ENCODE peak calls at places on chromosome 19, in five cellular contexts. D, J, N, G and W are unnamed samples.

GRCh38 chr19:3404324-3405260 is 38.2 kb downstream of the NFIC start:
- DNase-seq in J (no peak), D (peak), N (no peak), G (peak), W (peak)

GRCh38 chr19:28051047-28051446 is 1161.9 kb downstream of the UQCRFS1 start:
- DNase-seq in D (no peak), J (no peak), G (no peak), N (no peak), W (no peak)

GRCh38 chr19:41795031-41795461 is 1.3 kb upstream of the CEACAM3 start:
- DNase-seq in D (no peak), J (peak), N (peak), G (peak), W (peak)

GRCh38 chr19:7994114-7994513 is 11.3 kb downstream of the ELAVL1 start:
- DNase-seq in J (no peak), N (no peak), D (no peak), G (no peak), W (no peak)

GRCh38 chr19:7668842-7669241 is at the start of gene RETN:
- DNase-seq in G (no peak), J (no peak), D (no peak), N (no peak), W (no peak)

GRCh38 chr19:39301021-39301420 is 4.8 kb downstream of the IFNL1 start:
- DNase-seq in J (no peak), N (no peak), D (no peak), G (no peak), W (no peak)

GRCh38 chr19:3270908-3271307 is 46.4 kb downstream of the CELF5 start:
- DNase-seq in G (peak), D (no peak), N (peak), J (peak), W (no peak)

GRCh38 chr19:7340959-7341837 is 7.5 kb upstream of the ARHGEF18 start:
- DNase-seq in D (no peak), G (peak), J (peak), N (peak), W (peak)

GRCh38 chr19:17933414-17934129 is 757 bp downstream of the CCDC124 start:
- DNase-seq in J (no peak), N (no peak), D (no peak), G (peak), W (no peak)

GRCh38 chr19:3289971-3290569 is 65.6 kb downstream of the CELF5 start:
- DNase-seq in N (no peak), J (no peak), G (no peak), D (no peak), W (peak)

GRCh38 chr19:32824906-32825608 is 44.5 kb downstream of the SLC7A9 start:
- DNase-seq in J (no peak), N (no peak), D (no peak), G (no peak), W (no peak)

GRCh38 chr19:12913011-12913561 is 6.0 kb downstream of the SYCE2 start:
- DNase-seq in J (no peak), G (peak), N (no peak), D (peak), W (peak)

GRCh38 chr19:12946092-12946845 is 607 bp downstream of the RAD23A start:
- DNase-seq in J (peak), N (no peak), G (peak), D (peak), W (peak)

GRCh38 chr19:1281270-1281894 is 4.3 kb upstream of the EFNA2 start:
- DNase-seq in G (no peak), D (no peak), N (no peak), J (no peak), W (no peak)

GRCh38 chr19:53659292-53659691 is 27.5 kb downstream of the DPRX start:
- DNase-seq in G (no peak), D (no peak), J (no peak), N (no peak), W (peak)

GRCh38 chr19:36059180-36059910 is 4.6 kb downstream of the WDR62 start:
- DNase-seq in N (no peak), G (no peak), D (no peak), J (no peak), W (no peak)

GRCh38 chr19:31349160-31349881 is at the start of gene TSHZ3:
- DNase-seq in J (no peak), G (peak), N (no peak), D (peak), W (peak)

GRCh38 chr19:44525721-44526430 is 3.6 kb downstream of the CEACAM20 start:
- DNase-seq in N (no peak), J (no peak), G (no peak), D (no peak), W (no peak)

GRCh38 chr19:51333836-51334460 is 8.0 kb downstream of the VSIG10L start:
- DNase-seq in N (no peak), G (no peak), J (no peak), D (no peak), W (no peak)

GRCh38 chr19:575527-576506 is 3.4 kb downstream of the BSG start:
- DNase-seq in G (peak), N (no peak), J (no peak), D (no peak), W (peak)

GRCh38 chr19:33175886-33176669 is 18.1 kb upstream of the LRP3 start:
- DNase-seq in J (no peak), N (no peak), D (no peak), G (peak), W (no peak)

GRCh38 chr19:20664917-20665781 is 3.8 kb upstream of the ZNF626 start:
- DNase-seq in J (no peak), N (no peak), G (no peak), D (no peak), W (peak)

GRCh38 chr19:33302974-33303790 is 848 bp upstream of the CEBPA start:
- DNase-seq in G (peak), D (no peak), N (no peak), J (peak), W (peak)

GRCh38 chr19:1947651-1948209 is 6.8 kb downstream of the CSNK1G2 start:
- DNase-seq in J (no peak), N (no peak), G (no peak), D (no peak), W (no peak)

GRCh38 chr19:48308695-48309586 is 16.4 kb upstream of the EMP3 start:
- DNase-seq in N (no peak), J (no peak), D (no peak), G (no peak), W (peak)

GRCh38 chr19:1725100-1726064 is 27.9 kb upstream of the ONECUT3 start:
- DNase-seq in G (peak), D (peak), J (no peak), N (no peak), W (no peak)

GRCh38 chr19:15551183-15552004 is 43.1 kb downstream of the CYP4F22 start:
- DNase-seq in G (no peak), N (peak), D (no peak), J (peak), W (peak)

GRCh38 chr19:41366089-41366488 is 2.1 kb upstream of the B9D2 start:
- DNase-seq in G (peak), J (no peak), D (no peak), N (no peak), W (no peak)

GRCh38 chr19:1248454-1249297 is at the start of gene MIDN:
- DNase-seq in D (peak), N (peak), G (peak), J (peak), W (peak)

GRCh38 chr19:10416083-10416379 is 4.3 kb upstream of the PDE4A start:
- DNase-seq in J (no peak), N (no peak), D (no peak), G (no peak), W (no peak)